ENCODE peak calls at places on chromosome 2, in four cellular contexts. One of them, this sample, is unnamed.

GRCh38 chr2:211599146-211599545 is 939.5 kb downstream of the ERBB4 start:
- DNase-seq in nephron progenitor cell: no peak
- DNase-seq in Peyer's patch: no peak
- DNase-seq in activated CD8-positive, alpha-beta T cell treated with anti-CD3 and anti-CD28 coated beads for 36 hours: no peak
- DNase-seq in this sample: no peak

GRCh38 chr2:57943271-57943670 is 103.3 kb upstream of the VRK2 start:
- DNase-seq in nephron progenitor cell: no peak
- DNase-seq in Peyer's patch: no peak
- DNase-seq in activated CD8-positive, alpha-beta T cell treated with anti-CD3 and anti-CD28 coated beads for 36 hours: no peak
- DNase-seq in this sample: no peak

GRCh38 chr2:65128297-65129190 is 1.4 kb downstream of the RAB1A start:
- DNase-seq in nephron progenitor cell: no peak
- DNase-seq in Peyer's patch: no peak
- DNase-seq in activated CD8-positive, alpha-beta T cell treated with anti-CD3 and anti-CD28 coated beads for 36 hours: peak; percentile 20
- DNase-seq in this sample: no peak

GRCh38 chr2:233053928-233054774 is 6.0 kb upstream of the INPP5D start:
- DNase-seq in nephron progenitor cell: peak; percentile 81
- DNase-seq in Peyer's patch: peak; percentile 87
- DNase-seq in activated CD8-positive, alpha-beta T cell treated with anti-CD3 and anti-CD28 coated beads for 36 hours: peak; percentile 83
- DNase-seq in this sample: peak; percentile 91

GRCh38 chr2:106828119-106828518 is 57.8 kb downstream of the ST6GAL2 start:
- DNase-seq in nephron progenitor cell: no peak
- DNase-seq in Peyer's patch: no peak
- DNase-seq in activated CD8-positive, alpha-beta T cell treated with anti-CD3 and anti-CD28 coated beads for 36 hours: no peak
- DNase-seq in this sample: no peak

GRCh38 chr2:128631698-128632490 is 313.2 kb upstream of the HS6ST1 start:
- DNase-seq in nephron progenitor cell: no peak
- DNase-seq in Peyer's patch: peak; percentile 35
- DNase-seq in activated CD8-positive, alpha-beta T cell treated with anti-CD3 and anti-CD28 coated beads for 36 hours: no peak
- DNase-seq in this sample: no peak

GRCh38 chr2:40033781-40034180 is 254.7 kb upstream of the THUMPD2 start:
- DNase-seq in nephron progenitor cell: no peak
- DNase-seq in Peyer's patch: no peak
- DNase-seq in activated CD8-positive, alpha-beta T cell treated with anti-CD3 and anti-CD28 coated beads for 36 hours: no peak
- DNase-seq in this sample: no peak

GRCh38 chr2:161085041-161085598 is 75.1 kb upstream of the TANK start:
- DNase-seq in nephron progenitor cell: no peak
- DNase-seq in Peyer's patch: no peak
- DNase-seq in activated CD8-positive, alpha-beta T cell treated with anti-CD3 and anti-CD28 coated beads for 36 hours: peak; percentile 39
- DNase-seq in this sample: no peak

GRCh38 chr2:234287650-234288049 is 209.2 kb downstream of the ARL4C start:
- DNase-seq in nephron progenitor cell: no peak
- DNase-seq in Peyer's patch: no peak
- DNase-seq in activated CD8-positive, alpha-beta T cell treated with anti-CD3 and anti-CD28 coated beads for 36 hours: no peak
- DNase-seq in this sample: no peak

GRCh38 chr2:71776227-71776626 is 322.9 kb downstream of the DYSF start:
- DNase-seq in nephron progenitor cell: no peak
- DNase-seq in Peyer's patch: no peak
- DNase-seq in activated CD8-positive, alpha-beta T cell treated with anti-CD3 and anti-CD28 coated beads for 36 hours: no peak
- DNase-seq in this sample: no peak

GRCh38 chr2:1655461-1655860 is 88.9 kb downstream of the PXDN start:
- DNase-seq in nephron progenitor cell: no peak
- DNase-seq in Peyer's patch: no peak
- DNase-seq in activated CD8-positive, alpha-beta T cell treated with anti-CD3 and anti-CD28 coated beads for 36 hours: no peak
- DNase-seq in this sample: no peak

GRCh38 chr2:23803275-23803964 is 123.5 kb downstream of the ATAD2B start:
- DNase-seq in nephron progenitor cell: no peak
- DNase-seq in Peyer's patch: no peak
- DNase-seq in activated CD8-positive, alpha-beta T cell treated with anti-CD3 and anti-CD28 coated beads for 36 hours: no peak
- DNase-seq in this sample: no peak

GRCh38 chr2:152038451-152038958 is 60.3 kb downstream of the CACNB4 start:
- DNase-seq in nephron progenitor cell: peak; percentile 5
- DNase-seq in Peyer's patch: peak; percentile 57
- DNase-seq in activated CD8-positive, alpha-beta T cell treated with anti-CD3 and anti-CD28 coated beads for 36 hours: no peak
- DNase-seq in this sample: no peak

GRCh38 chr2:71711470-71711857 is 258.1 kb downstream of the DYSF start:
- DNase-seq in nephron progenitor cell: no peak
- DNase-seq in Peyer's patch: no peak
- DNase-seq in activated CD8-positive, alpha-beta T cell treated with anti-CD3 and anti-CD28 coated beads for 36 hours: no peak
- DNase-seq in this sample: no peak

GRCh38 chr2:143936758-143937562 is 583.0 kb downstream of the ZEB2 start:
- DNase-seq in nephron progenitor cell: peak; percentile 78
- DNase-seq in Peyer's patch: no peak
- DNase-seq in activated CD8-positive, alpha-beta T cell treated with anti-CD3 and anti-CD28 coated beads for 36 hours: peak; percentile 57
- DNase-seq in this sample: peak; percentile 65

GRCh38 chr2:151197184-151198070 is 64.2 kb downstream of the RBM43 start:
- DNase-seq in nephron progenitor cell: no peak
- DNase-seq in Peyer's patch: no peak
- DNase-seq in activated CD8-positive, alpha-beta T cell treated with anti-CD3 and anti-CD28 coated beads for 36 hours: peak; percentile 4
- DNase-seq in this sample: no peak

GRCh38 chr2:217990389-217990788 is 12.4 kb downstream of the TNS1 start:
- DNase-seq in nephron progenitor cell: no peak
- DNase-seq in Peyer's patch: no peak
- DNase-seq in activated CD8-positive, alpha-beta T cell treated with anti-CD3 and anti-CD28 coated beads for 36 hours: no peak
- DNase-seq in this sample: no peak

GRCh38 chr2:120635146-120635545 is 100.5 kb upstream of the GLI2 start:
- DNase-seq in nephron progenitor cell: no peak
- DNase-seq in Peyer's patch: no peak
- DNase-seq in activated CD8-positive, alpha-beta T cell treated with anti-CD3 and anti-CD28 coated beads for 36 hours: no peak
- DNase-seq in this sample: no peak

GRCh38 chr2:95514728-95515127 is 30.2 kb upstream of the TRIM43B start:
- DNase-seq in nephron progenitor cell: no peak
- DNase-seq in Peyer's patch: no peak
- DNase-seq in activated CD8-positive, alpha-beta T cell treated with anti-CD3 and anti-CD28 coated beads for 36 hours: no peak
- DNase-seq in this sample: no peak

GRCh38 chr2:230358305-230358704 is 31.3 kb downstream of the SP140L start:
- DNase-seq in nephron progenitor cell: no peak
- DNase-seq in Peyer's patch: no peak
- DNase-seq in activated CD8-positive, alpha-beta T cell treated with anti-CD3 and anti-CD28 coated beads for 36 hours: no peak
- DNase-seq in this sample: no peak

GRCh38 chr2:212953170-212953920 is 198.1 kb downstream of the IKZF2 start:
- DNase-seq in nephron progenitor cell: no peak
- DNase-seq in Peyer's patch: no peak
- DNase-seq in activated CD8-positive, alpha-beta T cell treated with anti-CD3 and anti-CD28 coated beads for 36 hours: no peak
- DNase-seq in this sample: peak; percentile 26

GRCh38 chr2:85905891-85906290 is 17.1 kb upstream of the ST3GAL5 start:
- DNase-seq in nephron progenitor cell: no peak
- DNase-seq in Peyer's patch: no peak
- DNase-seq in activated CD8-positive, alpha-beta T cell treated with anti-CD3 and anti-CD28 coated beads for 36 hours: no peak
- DNase-seq in this sample: no peak

GRCh38 chr2:156481295-156481694 is 45.1 kb downstream of the GPD2 start:
- DNase-seq in nephron progenitor cell: no peak
- DNase-seq in Peyer's patch: no peak
- DNase-seq in activated CD8-positive, alpha-beta T cell treated with anti-CD3 and anti-CD28 coated beads for 36 hours: no peak
- DNase-seq in this sample: no peak

GRCh38 chr2:220147590-220147989 is 520.2 kb downstream of the SLC4A3 start:
- DNase-seq in nephron progenitor cell: no peak
- DNase-seq in Peyer's patch: no peak
- DNase-seq in activated CD8-positive, alpha-beta T cell treated with anti-CD3 and anti-CD28 coated beads for 36 hours: no peak
- DNase-seq in this sample: no peak

GRCh38 chr2:210167227-210167626 is 4.0 kb downstream of the KANSL1L start:
- DNase-seq in nephron progenitor cell: no peak
- DNase-seq in Peyer's patch: no peak
- DNase-seq in activated CD8-positive, alpha-beta T cell treated with anti-CD3 and anti-CD28 coated beads for 36 hours: no peak
- DNase-seq in this sample: no peak

GRCh38 chr2:146734042-146734715 is 1110.7 kb upstream of the ACVR2A start:
- DNase-seq in nephron progenitor cell: no peak
- DNase-seq in Peyer's patch: no peak
- DNase-seq in activated CD8-positive, alpha-beta T cell treated with anti-CD3 and anti-CD28 coated beads for 36 hours: no peak
- DNase-seq in this sample: peak; percentile 12

GRCh38 chr2:236578411-236578846 is 8.8 kb downstream of the ACKR3 start:
- DNase-seq in nephron progenitor cell: no peak
- DNase-seq in Peyer's patch: no peak
- DNase-seq in activated CD8-positive, alpha-beta T cell treated with anti-CD3 and anti-CD28 coated beads for 36 hours: no peak
- DNase-seq in this sample: no peak

GRCh38 chr2:223260681-223261080 is 208.7 kb downstream of the KCNE4 start:
- DNase-seq in nephron progenitor cell: no peak
- DNase-seq in Peyer's patch: no peak
- DNase-seq in activated CD8-positive, alpha-beta T cell treated with anti-CD3 and anti-CD28 coated beads for 36 hours: no peak
- DNase-seq in this sample: no peak

GRCh38 chr2:112691761-112692370 is 29.0 kb upstream of the NT5DC4 start:
- DNase-seq in nephron progenitor cell: no peak
- DNase-seq in Peyer's patch: peak; percentile 32
- DNase-seq in activated CD8-positive, alpha-beta T cell treated with anti-CD3 and anti-CD28 coated beads for 36 hours: no peak
- DNase-seq in this sample: no peak

DNA sequence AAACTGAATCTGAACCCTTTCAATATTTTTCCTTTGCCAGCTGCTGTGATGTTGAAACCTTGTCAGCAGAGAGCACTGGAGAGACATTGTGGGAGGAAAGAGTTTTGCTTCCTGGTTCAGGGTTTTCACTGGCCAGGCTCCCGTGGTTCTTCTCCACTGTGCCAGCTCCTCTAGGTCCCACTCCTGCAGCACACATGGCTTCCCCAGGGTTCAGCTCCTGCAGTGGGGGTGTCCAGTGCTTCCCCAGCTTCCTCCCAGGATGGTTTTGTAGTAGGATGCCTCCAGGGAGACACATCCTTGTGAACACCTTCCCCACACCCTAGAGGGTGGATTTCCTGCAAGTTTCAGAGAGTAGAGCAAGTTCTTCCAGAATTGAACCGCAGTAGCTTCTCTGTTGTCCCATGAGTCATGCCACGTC is 24.0 kb upstream of the SULT1C3 start:
- DNase-seq in nephron progenitor cell: no peak
- DNase-seq in Peyer's patch: peak; percentile 61
- DNase-seq in activated CD8-positive, alpha-beta T cell treated with anti-CD3 and anti-CD28 coated beads for 36 hours: no peak
- DNase-seq in this sample: peak; percentile 17
- TF ChIP-seq CTCF in nephron progenitor cell: no peak
- TF ChIP-seq CTCF in Peyer's patch: no peak
- TF ChIP-seq CTCF in activated CD8-positive, alpha-beta T cell treated with anti-CD3 and anti-CD28 coated beads for 36 hours: no peak
- TF ChIP-seq CTCF in this sample: no peak

GRCh38 chr2:62724106-62724505 is 18.6 kb downstream of the EHBP1 start:
- DNase-seq in nephron progenitor cell: no peak
- DNase-seq in Peyer's patch: no peak
- DNase-seq in activated CD8-positive, alpha-beta T cell treated with anti-CD3 and anti-CD28 coated beads for 36 hours: no peak
- DNase-seq in this sample: no peak

GRCh38 chr2:62727259-62727867 is 21.9 kb downstream of the EHBP1 start:
- DNase-seq in nephron progenitor cell: no peak
- DNase-seq in Peyer's patch: no peak
- DNase-seq in activated CD8-positive, alpha-beta T cell treated with anti-CD3 and anti-CD28 coated beads for 36 hours: no peak
- DNase-seq in this sample: no peak

GRCh38 chr2:62724886-62725711 is 19.6 kb downstream of the EHBP1 start:
- DNase-seq in nephron progenitor cell: peak; percentile 17
- DNase-seq in Peyer's patch: peak; percentile 50
- DNase-seq in activated CD8-positive, alpha-beta T cell treated with anti-CD3 and anti-CD28 coated beads for 36 hours: peak; percentile 45
- DNase-seq in this sample: no peak

GRCh38 chr2:62727876-62728566 is 22.5 kb downstream of the EHBP1 start:
- DNase-seq in nephron progenitor cell: no peak
- DNase-seq in Peyer's patch: no peak
- DNase-seq in activated CD8-positive, alpha-beta T cell treated with anti-CD3 and anti-CD28 coated beads for 36 hours: no peak
- DNase-seq in this sample: no peak

GRCh38 chr2:62725712-62726055 is 20.2 kb downstream of the EHBP1 start:
- DNase-seq in nephron progenitor cell: no peak
- DNase-seq in Peyer's patch: no peak
- DNase-seq in activated CD8-positive, alpha-beta T cell treated with anti-CD3 and anti-CD28 coated beads for 36 hours: no peak
- DNase-seq in this sample: no peak
- TF ChIP-seq CTCF in nephron progenitor cell: no peak
- TF ChIP-seq CTCF in Peyer's patch: no peak
- TF ChIP-seq CTCF in activated CD8-positive, alpha-beta T cell treated with anti-CD3 and anti-CD28 coated beads for 36 hours: no peak
- TF ChIP-seq CTCF in this sample: no peak

GRCh38 chr2:72921088-72921851 is 4.0 kb downstream of the EMX1 start:
- DNase-seq in nephron progenitor cell: no peak
- DNase-seq in Peyer's patch: peak; percentile 44
- DNase-seq in activated CD8-positive, alpha-beta T cell treated with anti-CD3 and anti-CD28 coated beads for 36 hours: no peak
- DNase-seq in this sample: peak; percentile 24
- TF ChIP-seq CTCF in nephron progenitor cell: no peak
- TF ChIP-seq CTCF in Peyer's patch: no peak
- TF ChIP-seq CTCF in activated CD8-positive, alpha-beta T cell treated with anti-CD3 and anti-CD28 coated beads for 36 hours: no peak
- TF ChIP-seq CTCF in this sample: no peak

GRCh38 chr2:163733301-163733938 is 2.4 kb downstream of the FIGN start:
- DNase-seq in nephron progenitor cell: no peak
- DNase-seq in Peyer's patch: peak; percentile 47
- DNase-seq in activated CD8-positive, alpha-beta T cell treated with anti-CD3 and anti-CD28 coated beads for 36 hours: no peak
- DNase-seq in this sample: no peak

GRCh38 chr2:163731735-163732134 is 4.1 kb downstream of the FIGN start:
- DNase-seq in nephron progenitor cell: no peak
- DNase-seq in Peyer's patch: no peak
- DNase-seq in activated CD8-positive, alpha-beta T cell treated with anti-CD3 and anti-CD28 coated beads for 36 hours: no peak
- DNase-seq in this sample: no peak

GRCh38 chr2:163730556-163730955 is 5.3 kb downstream of the FIGN start:
- DNase-seq in nephron progenitor cell: no peak
- DNase-seq in Peyer's patch: no peak
- DNase-seq in activated CD8-positive, alpha-beta T cell treated with anti-CD3 and anti-CD28 coated beads for 36 hours: no peak
- DNase-seq in this sample: no peak

GRCh38 chr2:163734401-163734800 is 1.4 kb downstream of the FIGN start:
- DNase-seq in nephron progenitor cell: no peak
- DNase-seq in Peyer's patch: no peak
- DNase-seq in activated CD8-positive, alpha-beta T cell treated with anti-CD3 and anti-CD28 coated beads for 36 hours: no peak
- DNase-seq in this sample: no peak

DNA sequence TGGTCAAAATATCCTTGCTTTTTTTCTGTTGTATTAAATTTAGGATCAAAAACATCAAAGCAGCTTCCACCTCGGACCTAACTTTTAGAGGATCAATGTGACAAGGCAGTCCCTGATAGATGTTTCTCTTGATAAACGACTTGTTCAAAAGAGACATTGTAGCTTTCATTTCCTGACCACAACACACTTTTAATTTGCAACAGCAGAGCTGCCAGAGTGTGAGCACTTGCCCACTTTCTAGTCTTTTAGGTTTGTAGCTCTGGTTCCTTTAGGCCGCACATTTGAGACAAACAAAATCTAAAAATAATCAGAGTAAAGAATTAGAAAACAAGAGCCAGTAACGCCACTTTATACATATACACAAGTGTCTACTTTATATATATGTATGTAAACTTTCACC is 3.1 kb downstream of the FIGN start:
- DNase-seq in nephron progenitor cell: no peak
- DNase-seq in Peyer's patch: no peak
- DNase-seq in activated CD8-positive, alpha-beta T cell treated with anti-CD3 and anti-CD28 coated beads for 36 hours: no peak
- DNase-seq in this sample: no peak
- TF ChIP-seq CTCF in nephron progenitor cell: no peak
- TF ChIP-seq CTCF in Peyer's patch: no peak
- TF ChIP-seq CTCF in activated CD8-positive, alpha-beta T cell treated with anti-CD3 and anti-CD28 coated beads for 36 hours: no peak
- TF ChIP-seq CTCF in this sample: no peak

GRCh38 chr2:96536445-96537065 is at the start of gene ARID5A:
- DNase-seq in nephron progenitor cell: peak; percentile 94
- DNase-seq in Peyer's patch: peak; percentile 98
- DNase-seq in activated CD8-positive, alpha-beta T cell treated with anti-CD3 and anti-CD28 coated beads for 36 hours: peak; percentile 97
- DNase-seq in this sample: peak; percentile 93
- TF ChIP-seq CTCF in nephron progenitor cell: peak; percentile 30
- TF ChIP-seq CTCF in Peyer's patch: peak; percentile 55
- TF ChIP-seq CTCF in activated CD8-positive, alpha-beta T cell treated with anti-CD3 and anti-CD28 coated beads for 36 hours: peak; percentile 81
- TF ChIP-seq CTCF in this sample: no peak

GRCh38 chr2:185608799-185609198 is 129.8 kb upstream of the FSIP2 start:
- DNase-seq in nephron progenitor cell: no peak
- DNase-seq in Peyer's patch: no peak
- DNase-seq in activated CD8-positive, alpha-beta T cell treated with anti-CD3 and anti-CD28 coated beads for 36 hours: no peak
- DNase-seq in this sample: no peak
- TF ChIP-seq CTCF in nephron progenitor cell: no peak
- TF ChIP-seq CTCF in Peyer's patch: no peak
- TF ChIP-seq CTCF in activated CD8-positive, alpha-beta T cell treated with anti-CD3 and anti-CD28 coated beads for 36 hours: no peak
- TF ChIP-seq CTCF in this sample: no peak

GRCh38 chr2:51710222-51710621 is 678.3 kb upstream of the NRXN1 start:
- DNase-seq in nephron progenitor cell: peak; percentile 15
- DNase-seq in Peyer's patch: no peak
- DNase-seq in activated CD8-positive, alpha-beta T cell treated with anti-CD3 and anti-CD28 coated beads for 36 hours: peak; percentile 1
- DNase-seq in this sample: peak; percentile 10
- TF ChIP-seq CTCF in nephron progenitor cell: peak; percentile 34
- TF ChIP-seq CTCF in Peyer's patch: no peak
- TF ChIP-seq CTCF in activated CD8-positive, alpha-beta T cell treated with anti-CD3 and anti-CD28 coated beads for 36 hours: no peak
- TF ChIP-seq CTCF in this sample: peak; percentile 32

GRCh38 chr2:105789745-105790466 is 45.2 kb downstream of the NCK2 start:
- DNase-seq in nephron progenitor cell: no peak
- DNase-seq in Peyer's patch: peak; percentile 61
- DNase-seq in activated CD8-positive, alpha-beta T cell treated with anti-CD3 and anti-CD28 coated beads for 36 hours: peak; percentile 87
- DNase-seq in this sample: peak; percentile 49
- TF ChIP-seq CTCF in nephron progenitor cell: no peak
- TF ChIP-seq CTCF in Peyer's patch: no peak
- TF ChIP-seq CTCF in activated CD8-positive, alpha-beta T cell treated with anti-CD3 and anti-CD28 coated beads for 36 hours: no peak
- TF ChIP-seq CTCF in this sample: peak; percentile 36